ENCODE peak calls at places on chromosomes 11 and 22, in six cellular contexts. One of them, this sample, is unnamed.

GRCh38 chr22:36467042-36467810 is 14.2 kb downstream of the TXN2 start:
- DNase-seq in H1: no peak
- DNase-seq in mesenchymal stem cell: peak
- DNase-seq in IMR-90: peak
- DNase-seq in neuronal stem cell: no peak
- DNase-seq in H9: no peak
- DNase-seq in this sample: no peak

GRCh38 chr22:36329217-36330078 is 58.3 kb downstream of the MYH9 start:
- DNase-seq in IMR-90: peak
- DNase-seq in mesenchymal stem cell: peak
- DNase-seq in H1: peak
- DNase-seq in neuronal stem cell: peak
- DNase-seq in H9: peak
- DNase-seq in this sample: peak

GRCh38 chr11:82682003-82682751 is 51.5 kb downstream of the FAM181B start:
- DNase-seq in neuronal stem cell: peak
- DNase-seq in IMR-90: peak
- DNase-seq in mesenchymal stem cell: peak
- DNase-seq in H1: no peak
- DNase-seq in H9: peak
- DNase-seq in this sample: peak

GRCh38 chr11:88454881-88455280 is 117.3 kb upstream of the CTSC start:
- DNase-seq in H1: no peak
- DNase-seq in neuronal stem cell: no peak
- DNase-seq in IMR-90: peak
- DNase-seq in H9: no peak
- DNase-seq in mesenchymal stem cell: peak
- DNase-seq in this sample: no peak

GRCh38 chr11:31240340-31240904 is 129.1 kb downstream of the DCDC1 start:
- DNase-seq in neuronal stem cell: peak
- DNase-seq in H1: no peak
- DNase-seq in mesenchymal stem cell: peak
- DNase-seq in IMR-90: peak
- DNase-seq in H9: peak
- DNase-seq in this sample: peak

GRCh38 chr22:24683671-24684070 is 80.7 kb downstream of the GGT1 start:
- DNase-seq in neuronal stem cell: no peak
- DNase-seq in mesenchymal stem cell: peak
- DNase-seq in IMR-90: peak
- DNase-seq in H9: no peak
- DNase-seq in H1: no peak
- DNase-seq in this sample: no peak

GRCh38 chr11:46663277-46663940 is 37.0 kb downstream of the ARHGAP1 start:
- DNase-seq in H9: no peak
- DNase-seq in H1: no peak
- DNase-seq in mesenchymal stem cell: no peak
- DNase-seq in neuronal stem cell: no peak
- DNase-seq in IMR-90: peak
- DNase-seq in this sample: no peak

GRCh38 chr11:108733479-108734116 is 68.7 kb downstream of the DDX10 start:
- DNase-seq in neuronal stem cell: no peak
- DNase-seq in H1: no peak
- DNase-seq in IMR-90: peak
- DNase-seq in H9: no peak
- DNase-seq in mesenchymal stem cell: peak
- DNase-seq in this sample: peak

GRCh38 chr11:78426845-78427244 is 9.2 kb upstream of the GAB2 start:
- DNase-seq in mesenchymal stem cell: no peak
- DNase-seq in neuronal stem cell: no peak
- DNase-seq in H1: no peak
- DNase-seq in H9: no peak
- DNase-seq in IMR-90: no peak
- DNase-seq in this sample: no peak

GRCh38 chr22:38799265-38800002 is 5.5 kb upstream of the DNAL4 start:
- DNase-seq in neuronal stem cell: no peak
- DNase-seq in H1: no peak
- DNase-seq in mesenchymal stem cell: peak
- DNase-seq in H9: no peak
- DNase-seq in IMR-90: peak
- DNase-seq in this sample: no peak

GRCh38 chr11:13963169-13963948 is 836 bp downstream of the SPON1 start:
- DNase-seq in IMR-90: peak
- DNase-seq in H1: no peak
- DNase-seq in mesenchymal stem cell: peak
- DNase-seq in neuronal stem cell: no peak
- DNase-seq in H9: peak
- DNase-seq in this sample: peak

GRCh38 chr11:33334627-33335026 is 77.4 kb downstream of the HIPK3 start:
- DNase-seq in H1: no peak
- DNase-seq in H9: no peak
- DNase-seq in IMR-90: no peak
- DNase-seq in neuronal stem cell: no peak
- DNase-seq in mesenchymal stem cell: no peak
- DNase-seq in this sample: no peak
- H2BK15ac ChIP-seq in H1: no peak
- H2BK15ac ChIP-seq in H9: no peak
- H2BK15ac ChIP-seq in IMR-90: no peak
- H2BK15ac ChIP-seq in neuronal stem cell: no peak
- H2BK15ac ChIP-seq in mesenchymal stem cell: no peak
- H2BK15ac ChIP-seq in this sample: no peak

GRCh38 chr22:46202897-46203589 is 47.0 kb downstream of the CDPF1 start:
- DNase-seq in H9: no peak
- DNase-seq in H1: no peak
- DNase-seq in mesenchymal stem cell: no peak
- DNase-seq in IMR-90: no peak
- DNase-seq in neuronal stem cell: no peak
- DNase-seq in this sample: no peak
- H4K8ac ChIP-seq in H9: no peak
- H4K8ac ChIP-seq in H1: no peak
- H4K8ac ChIP-seq in mesenchymal stem cell: no peak
- H4K8ac ChIP-seq in IMR-90: no peak
- H4K8ac ChIP-seq in neuronal stem cell: no peak
- H4K8ac ChIP-seq in this sample: no peak

GRCh38 chr11:128512478-128513127 is 74.8 kb downstream of the ETS1 start:
- DNase-seq in H9: no peak
- DNase-seq in neuronal stem cell: no peak
- DNase-seq in mesenchymal stem cell: no peak
- DNase-seq in IMR-90: no peak
- DNase-seq in H1: no peak
- DNase-seq in this sample: no peak
- H3K18ac ChIP-seq in H9: no peak
- H3K18ac ChIP-seq in neuronal stem cell: no peak
- H3K18ac ChIP-seq in mesenchymal stem cell: no peak
- H3K18ac ChIP-seq in IMR-90: no peak
- H3K18ac ChIP-seq in H1: no peak
- H3K18ac ChIP-seq in this sample: no peak

DNA sequence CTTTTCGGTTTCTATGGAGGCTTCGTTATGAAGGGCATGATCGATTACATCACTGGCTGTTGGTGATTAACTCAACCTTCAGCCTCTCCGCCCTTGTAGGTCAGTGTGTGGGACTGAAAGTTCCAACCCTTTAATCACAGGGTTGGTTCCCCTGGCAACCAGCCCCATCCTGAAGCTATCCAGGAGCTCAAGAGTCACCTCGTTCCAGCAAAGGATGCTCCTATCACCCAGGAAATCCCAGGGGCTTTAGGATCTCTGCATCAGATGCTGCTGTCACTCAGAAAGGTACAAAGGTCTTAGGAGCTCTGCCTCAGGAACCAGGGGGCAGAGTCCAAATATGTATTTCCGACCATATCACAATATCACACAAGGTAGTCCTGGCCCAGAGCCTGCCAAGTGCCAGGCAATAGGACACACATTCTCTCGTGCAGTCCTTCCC is 123.5 kb upstream of the PARVA start:
- DNase-seq in neuronal stem cell: no peak
- DNase-seq in mesenchymal stem cell: no peak
- DNase-seq in H1: no peak
- DNase-seq in H9: no peak
- DNase-seq in IMR-90: no peak
- DNase-seq in this sample: no peak
- H2BK15ac ChIP-seq in neuronal stem cell: no peak
- H2BK15ac ChIP-seq in mesenchymal stem cell: no peak
- H2BK15ac ChIP-seq in H1: peak
- H2BK15ac ChIP-seq in H9: no peak
- H2BK15ac ChIP-seq in IMR-90: no peak
- H2BK15ac ChIP-seq in this sample: no peak

DNA sequence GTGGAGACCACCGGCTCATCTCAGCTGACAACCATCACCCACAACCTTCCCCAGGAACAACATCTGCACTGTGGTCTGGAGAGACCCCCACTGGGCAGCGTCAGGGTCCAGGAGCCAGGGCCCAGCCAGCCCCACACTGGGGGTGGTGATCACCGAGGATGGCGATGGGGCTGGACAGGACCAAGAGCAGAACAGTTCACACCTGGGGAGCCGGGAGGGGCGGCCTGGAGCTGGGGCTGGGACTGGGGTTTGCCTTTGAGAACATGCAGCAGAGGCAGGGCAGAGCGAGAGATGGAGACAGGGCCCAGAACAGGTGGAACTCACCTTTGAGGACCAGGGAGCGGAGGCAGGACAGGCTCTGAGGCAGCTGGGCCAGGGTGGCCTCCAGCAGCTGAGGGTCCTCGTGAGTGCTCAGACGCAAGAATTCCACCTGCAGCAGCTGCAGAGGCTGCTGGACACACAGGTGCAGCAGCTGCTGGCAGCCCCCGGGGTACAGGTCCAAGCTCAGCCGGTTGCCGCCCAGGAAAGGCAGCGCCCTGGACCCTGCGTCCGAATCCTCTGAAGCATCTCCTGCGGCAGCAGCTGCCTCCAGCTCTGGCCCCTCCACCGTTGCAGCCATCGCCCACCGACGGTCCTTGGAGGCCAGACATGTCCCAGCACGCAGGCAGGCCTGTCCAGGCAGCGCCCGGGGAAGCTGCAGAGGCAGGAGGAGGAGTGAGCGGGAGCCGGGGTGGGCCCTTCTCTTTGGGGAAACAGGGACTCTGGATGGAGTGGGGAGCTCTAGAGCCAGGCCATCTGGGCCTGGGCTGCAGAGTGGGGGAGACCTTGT is 1.0 kb downstream of the PIDD1 start:
- DNase-seq in IMR-90: no peak
- DNase-seq in mesenchymal stem cell: peak
- DNase-seq in H9: no peak
- DNase-seq in neuronal stem cell: no peak
- DNase-seq in H1: no peak
- DNase-seq in this sample: no peak
- H4K8ac ChIP-seq in IMR-90: no peak
- H4K8ac ChIP-seq in mesenchymal stem cell: peak
- H4K8ac ChIP-seq in H9: no peak
- H4K8ac ChIP-seq in neuronal stem cell: no peak
- H4K8ac ChIP-seq in H1: peak
- H4K8ac ChIP-seq in this sample: no peak

GRCh38 chr11:75167617-75168016 is 16.7 kb downstream of the SLCO2B1 start:
- DNase-seq in neuronal stem cell: no peak
- DNase-seq in H1: no peak
- DNase-seq in mesenchymal stem cell: no peak
- DNase-seq in H9: no peak
- DNase-seq in IMR-90: no peak
- DNase-seq in this sample: no peak

GRCh38 chr11:75166791-75167190 is 15.9 kb downstream of the SLCO2B1 start:
- DNase-seq in mesenchymal stem cell: no peak
- DNase-seq in H1: no peak
- DNase-seq in H9: no peak
- DNase-seq in IMR-90: no peak
- DNase-seq in neuronal stem cell: no peak
- DNase-seq in this sample: no peak

GRCh38 chr11:75163917-75164316 is 13.0 kb downstream of the SLCO2B1 start:
- DNase-seq in H9: no peak
- DNase-seq in IMR-90: no peak
- DNase-seq in mesenchymal stem cell: no peak
- DNase-seq in H1: no peak
- DNase-seq in neuronal stem cell: no peak
- DNase-seq in this sample: no peak

GRCh38 chr11:75164318-75164827 is 13.5 kb downstream of the SLCO2B1 start:
- DNase-seq in H9: no peak
- DNase-seq in H1: no peak
- DNase-seq in IMR-90: no peak
- DNase-seq in mesenchymal stem cell: no peak
- DNase-seq in neuronal stem cell: no peak
- DNase-seq in this sample: no peak

DNA sequence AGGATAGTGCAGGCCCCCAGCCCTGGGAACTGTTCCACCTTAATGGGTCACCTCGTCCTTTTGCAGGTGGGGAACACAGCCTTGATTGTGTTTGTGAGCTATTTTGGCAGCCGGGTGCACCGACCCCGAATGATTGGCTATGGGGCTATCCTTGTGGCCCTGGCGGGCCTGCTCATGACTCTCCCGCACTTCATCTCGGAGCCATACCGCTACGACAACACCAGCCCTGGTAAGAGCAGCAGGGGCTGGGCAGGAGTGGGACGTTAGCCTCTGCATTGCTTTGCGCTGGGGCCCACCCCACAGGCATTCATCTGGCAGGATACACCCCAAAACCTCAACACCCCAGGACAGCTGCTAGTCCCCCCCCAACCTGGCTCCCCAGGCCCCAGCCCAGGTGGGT is 14.8 kb downstream of the SLCO2B1 start:
- DNase-seq in neuronal stem cell: no peak
- DNase-seq in mesenchymal stem cell: no peak
- DNase-seq in IMR-90: no peak
- DNase-seq in H1: no peak
- DNase-seq in H9: no peak
- DNase-seq in this sample: no peak
- H3K18ac ChIP-seq in neuronal stem cell: peak
- H3K18ac ChIP-seq in mesenchymal stem cell: no peak
- H3K18ac ChIP-seq in IMR-90: no peak
- H3K18ac ChIP-seq in H1: no peak
- H3K18ac ChIP-seq in H9: no peak
- H3K18ac ChIP-seq in this sample: no peak

GRCh38 chr11:8016396-8016949 is 29.3 kb downstream of the EIF3F start:
- DNase-seq in H9: peak
- DNase-seq in H1: peak
- DNase-seq in neuronal stem cell: no peak
- DNase-seq in mesenchymal stem cell: no peak
- DNase-seq in IMR-90: no peak
- DNase-seq in this sample: peak
- H2BK15ac ChIP-seq in H9: no peak
- H2BK15ac ChIP-seq in H1: peak
- H2BK15ac ChIP-seq in neuronal stem cell: no peak
- H2BK15ac ChIP-seq in mesenchymal stem cell: no peak
- H2BK15ac ChIP-seq in IMR-90: peak
- H2BK15ac ChIP-seq in this sample: no peak

DNA sequence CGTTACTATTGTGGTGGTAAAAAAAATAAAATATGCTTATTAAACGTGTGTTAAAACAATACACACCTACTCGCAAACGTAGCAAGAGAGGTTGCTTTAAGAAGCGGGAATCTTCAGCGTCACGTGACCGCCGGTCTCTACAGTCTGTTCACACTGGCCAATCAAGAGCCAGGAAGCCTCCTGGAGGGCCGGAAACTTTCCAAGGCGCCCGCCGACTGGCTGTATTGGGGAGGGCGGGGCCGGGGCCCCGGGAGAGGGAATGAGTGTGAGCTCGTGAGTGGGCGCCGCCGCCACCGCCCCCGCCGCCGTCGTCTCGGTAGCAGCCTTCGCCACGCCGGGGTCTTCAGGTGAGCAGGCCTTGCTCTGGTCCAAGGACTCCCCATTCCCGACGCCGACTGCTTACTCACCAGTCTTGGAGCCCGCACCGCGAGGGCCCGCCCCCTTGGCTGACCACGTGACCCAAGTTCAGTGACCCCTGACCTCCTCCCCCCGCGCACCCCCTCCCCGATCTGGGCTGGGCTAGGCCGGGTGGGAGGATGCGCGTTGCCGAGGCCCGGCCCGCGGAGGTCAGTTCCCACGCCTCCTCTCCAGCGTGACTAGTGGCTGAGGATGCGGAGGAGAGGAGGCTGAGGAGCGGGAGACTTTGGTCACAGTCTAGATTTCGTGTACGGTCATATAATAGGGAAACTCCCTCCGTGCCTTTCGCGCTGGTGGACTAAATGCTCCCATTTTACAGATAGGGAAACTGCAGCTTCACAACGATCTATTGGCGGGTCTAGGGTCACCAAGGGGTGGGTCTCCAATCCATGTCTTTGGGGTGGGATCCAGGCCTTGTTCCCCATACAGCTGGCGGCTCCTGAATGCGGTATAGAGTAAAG is at the start of gene TAF6L:
- DNase-seq in IMR-90: peak
- DNase-seq in neuronal stem cell: peak
- DNase-seq in mesenchymal stem cell: peak
- DNase-seq in H9: peak
- DNase-seq in H1: peak
- DNase-seq in this sample: peak
- H4K8ac ChIP-seq in IMR-90: peak
- H4K8ac ChIP-seq in neuronal stem cell: peak
- H4K8ac ChIP-seq in mesenchymal stem cell: peak
- H4K8ac ChIP-seq in H9: no peak
- H4K8ac ChIP-seq in H1: peak
- H4K8ac ChIP-seq in this sample: peak

This sample was measured in mesendoderm.